ENCODE peak calls at places on chromosomes 5 and 9, in nine cellular contexts. E, Q, X, D, C, F, K, B and Y are unnamed samples.
A peak's percentile ranks its signal among the peaks of the same experiment; 100 is the strongest.

GRCh38 chr9:4905135-4905490 is 80.0 kb upstream of the JAK2 start:
- DNase-seq in E (no peak), D (no peak), Q (no peak), F (no peak), K (no peak), C (no peak), B (no peak), X (no peak), Y (no peak)

GRCh38 chr9:26551971-26552370 is 340.6 kb downstream of the CAAP1 start:
- DNase-seq in D (no peak), X (no peak), K (no peak), F (no peak), C (no peak), B (no peak), Q (no peak), E (no peak), Y (no peak)

GRCh38 chr5:117189772-117190171 is 615.1 kb upstream of the SEMA6A start:
- DNase-seq in C (no peak), B (no peak), X (no peak), F (no peak), D (no peak), Q (no peak), K (no peak), E (no peak), Y (no peak)

GRCh38 chr5:140157032-140157781 is 17.8 kb upstream of the CYSTM1 start:
- DNase-seq in C (peak; percentile 92), B (peak; percentile 79), K (peak; percentile 89), X (peak; percentile 65), D (peak; percentile 81), Q (peak; percentile 80), F (peak; percentile 80), E (peak; percentile 80), Y (peak; percentile 87)

GRCh38 chr5:150114102-150114641 is 27.8 kb upstream of the CSF1R start:
- DNase-seq in C (no peak), Q (no peak), F (no peak), B (no peak), D (no peak), X (no peak), K (no peak), E (no peak), Y (no peak)

GRCh38 chr5:133763744-133764143 is 151.4 kb upstream of the FSTL4 start:
- DNase-seq in Q (no peak), D (no peak), F (no peak), B (no peak), C (no peak), E (no peak), K (no peak), X (no peak), Y (no peak)

GRCh38 chr5:72256536-72256935 is 63.5 kb downstream of the MRPS27 start:
- DNase-seq in D (no peak), K (no peak), F (no peak), B (no peak), E (no peak), X (no peak), C (no peak), Q (peak; percentile 27), Y (no peak)

GRCh38 chr9:121974421-121974820 is 118.7 kb downstream of the TTLL11 start:
- DNase-seq in X (no peak), Q (no peak), B (no peak), F (no peak), D (no peak), C (no peak), K (no peak), E (no peak), Y (no peak)

GRCh38 chr5:60801406-60802090 is 42.5 kb downstream of the ELOVL7 start:
- DNase-seq in B (no peak), Q (no peak), D (no peak), X (no peak), E (no peak), F (no peak), C (no peak), K (no peak), Y (no peak)

GRCh38 chr5:320524-321232 is 836 bp upstream of the AHRR start:
- DNase-seq in F (no peak), C (no peak), D (no peak), E (no peak), X (no peak), B (no peak), K (no peak), Q (no peak), Y (no peak)

GRCh38 chr5:922745-923472 is 30.2 kb downstream of the TRIP13 start:
- DNase-seq in X (no peak), E (no peak), B (no peak), C (no peak), K (no peak), D (no peak), Q (no peak), F (no peak), Y (no peak)

GRCh38 chr9:78213696-78214095 is 22.2 kb upstream of the CEP78 start:
- DNase-seq in B (no peak), K (no peak), D (peak; percentile 59), E (no peak), Q (peak; percentile 47), C (peak; percentile 24), F (no peak), X (peak; percentile 76), Y (no peak)

GRCh38 chr9:104836235-104836634 is 72.3 kb downstream of the NIPSNAP3B start:
- DNase-seq in D (no peak), X (peak; percentile 24), B (no peak), E (no peak), C (no peak), F (no peak), K (no peak), Q (peak; percentile 18), Y (no peak)

GRCh38 chr5:16025681-16026080 is 153.9 kb downstream of the MARCHF11 start:
- DNase-seq in F (no peak), E (no peak), X (no peak), B (no peak), K (no peak), Q (no peak), C (no peak), D (no peak), Y (peak; percentile 18)

GRCh38 chr9:88425538-88425950 is 37.3 kb downstream of the SPIN1 start:
- DNase-seq in K (no peak), Q (peak; percentile 23), D (peak; percentile 8), F (no peak), X (no peak), E (no peak), C (no peak), B (no peak), Y (no peak)

GRCh38 chr9:126661521-126662251 is 48.0 kb downstream of the LMX1B start:
- DNase-seq in D (peak; percentile 42), X (no peak), B (no peak), E (no peak), Q (no peak), K (no peak), C (no peak), F (peak; percentile 18), Y (peak; percentile 69)

GRCh38 chr9:138022756-138023393 is 145.3 kb downstream of the CACNA1B start:
- DNase-seq in C (no peak), X (no peak), E (no peak), Q (no peak), B (no peak), F (no peak), D (no peak), K (no peak), Y (no peak)

GRCh38 chr9:89375181-89375760 is 57.0 kb downstream of the SECISBP2 start:
- DNase-seq in D (no peak), X (peak; percentile 66), B (no peak), C (peak; percentile 15), E (no peak), Q (no peak), F (no peak), K (no peak), Y (no peak)

GRCh38 chr5:1636981-1637638 is 113.3 kb upstream of the LPCAT1 start:
- DNase-seq in D (no peak), F (no peak), Q (no peak), X (no peak), K (no peak), C (no peak), E (no peak), B (no peak), Y (no peak)

GRCh38 chr5:81239613-81240012 is 6.5 kb downstream of the CKMT2 start:
- DNase-seq in K (no peak), F (no peak), E (no peak), C (no peak), Q (no peak), X (no peak), D (no peak), B (no peak), Y (no peak)

GRCh38 chr5:159048298-159048697 is 51.4 kb downstream of the EBF1 start:
- DNase-seq in E (no peak), D (no peak), C (no peak), F (no peak), Q (no peak), K (no peak), B (no peak), X (no peak), Y (no peak)

GRCh38 chr5:1544294-1545010 is 20.7 kb upstream of the LPCAT1 start:
- DNase-seq in K (no peak), C (no peak), B (no peak), F (no peak), D (no peak), X (no peak), E (no peak), Q (no peak), Y (no peak)

GRCh38 chr5:98786178-98786853 is 12.9 kb downstream of the RGMB start:
- DNase-seq in F (no peak), E (no peak), K (no peak), B (no peak), C (no peak), D (no peak), Q (peak; percentile 53), X (no peak), Y (no peak)

GRCh38 chr5:83538788-83539535 is 67.4 kb downstream of the VCAN start:
- DNase-seq in X (no peak), F (no peak), B (no peak), D (no peak), E (no peak), Q (no peak), K (no peak), C (no peak), Y (no peak)

GRCh38 chr5:180007582-180007981 is 64.0 kb downstream of the RNF130 start:
- DNase-seq in F (no peak), B (no peak), X (peak; percentile 95), D (no peak), Q (peak; percentile 12), C (no peak), K (no peak), E (no peak), Y (no peak)

GRCh38 chr5:137487600-137487999 is 11.5 kb downstream of the SPOCK1 start:
- DNase-seq in X (no peak), E (no peak), B (no peak), Q (peak; percentile 83), K (no peak), C (no peak), F (no peak), D (no peak), Y (no peak)

GRCh38 chr5:90878549-90879196 is 320.1 kb downstream of the ADGRV1 start:
- DNase-seq in B (no peak), Q (peak; percentile 60), F (no peak), K (no peak), D (no peak), C (no peak), E (no peak), X (peak; percentile 7), Y (no peak)

GRCh38 chr5:179142434-179143198 is 82.4 kb downstream of the ZNF354C start:
- DNase-seq in X (peak; percentile 6), D (no peak), C (no peak), F (no peak), K (no peak), B (no peak), Q (peak; percentile 54), E (no peak), Y (peak; percentile 49)

GRCh38 chr5:11400312-11400711 is 503.9 kb downstream of the CTNND2 start:
- DNase-seq in X (no peak), Q (no peak), E (no peak), C (no peak), D (no peak), K (no peak), B (no peak), F (no peak), Y (no peak)

GRCh38 chr9:27487128-27487527 is 37.0 kb upstream of the IFNK start:
- DNase-seq in Q (no peak), D (no peak), K (no peak), C (no peak), B (no peak), X (no peak), F (no peak), E (no peak), Y (no peak)

GRCh38 chr5:169861934-169862333 is 118.4 kb downstream of the INSYN2B start:
- DNase-seq in B (no peak), K (no peak), X (no peak), Q (peak; percentile 83), D (no peak), C (no peak), E (no peak), F (no peak), Y (peak; percentile 9)